ENCODE peak calls at places on chromosomes 1 and 21, in nine cellular contexts. One of them, this sample, is unnamed.

GRCh38 chr1:34113887-34114286 is 51.1 kb downstream of the CSMD2 start:
- DNase-seq in activated B cell treated with CpG ODN at 0.5 μM for 24 hours: no peak
- DNase-seq in osteocyte: no peak
- DNase-seq in HFFc6: peak; percentile 30
- DNase-seq in mammary epithelial cell: peak; percentile 1
- DNase-seq in dorsolateral prefrontal cortex: no peak
- DNase-seq in foreskin fibroblast: peak; percentile 41
- DNase-seq in brain microvascular endothelial cell: peak; percentile 1
- DNase-seq in RWPE1: peak; percentile 19
- DNase-seq in this sample: no peak

GRCh38 chr1:224644553-224645154 is 28.5 kb downstream of the CNIH3 start:
- DNase-seq in foreskin fibroblast: peak; percentile 73
- DNase-seq in brain microvascular endothelial cell: peak; percentile 41
- DNase-seq in osteocyte: no peak
- DNase-seq in HFFc6: peak; percentile 60
- DNase-seq in activated B cell treated with CpG ODN at 0.5 μM for 24 hours: peak; percentile 18
- DNase-seq in mammary epithelial cell: peak; percentile 48
- DNase-seq in dorsolateral prefrontal cortex: peak; percentile 25
- DNase-seq in RWPE1: peak; percentile 54
- DNase-seq in this sample: peak; percentile 29

GRCh38 chr1:204506969-204507316 is 9.3 kb upstream of the MDM4 start:
- DNase-seq in RWPE1: peak; percentile 74
- DNase-seq in activated B cell treated with CpG ODN at 0.5 μM for 24 hours: peak; percentile 66
- DNase-seq in mammary epithelial cell: peak; percentile 86
- DNase-seq in dorsolateral prefrontal cortex: peak; percentile 74
- DNase-seq in osteocyte: peak; percentile 94
- DNase-seq in HFFc6: peak; percentile 85
- DNase-seq in brain microvascular endothelial cell: peak; percentile 93
- DNase-seq in foreskin fibroblast: peak; percentile 92
- DNase-seq in this sample: peak; percentile 79

GRCh38 chr1:109617291-109617801 is 2.1 kb downstream of the GNAT2 start:
- DNase-seq in brain microvascular endothelial cell: peak; percentile 92
- DNase-seq in osteocyte: no peak
- DNase-seq in foreskin fibroblast: peak; percentile 93
- DNase-seq in dorsolateral prefrontal cortex: no peak
- DNase-seq in HFFc6: peak; percentile 81
- DNase-seq in mammary epithelial cell: peak; percentile 90
- DNase-seq in activated B cell treated with CpG ODN at 0.5 μM for 24 hours: no peak
- DNase-seq in RWPE1: peak; percentile 78
- DNase-seq in this sample: no peak

GRCh38 chr1:160675641-160676410 is 29.0 kb upstream of the SLAMF1 start:
- DNase-seq in activated B cell treated with CpG ODN at 0.5 μM for 24 hours: peak; percentile 60
- DNase-seq in brain microvascular endothelial cell: peak; percentile 50
- DNase-seq in HFFc6: peak; percentile 51
- DNase-seq in RWPE1: peak; percentile 39
- DNase-seq in foreskin fibroblast: peak; percentile 46
- DNase-seq in mammary epithelial cell: peak; percentile 41
- DNase-seq in osteocyte: no peak
- DNase-seq in dorsolateral prefrontal cortex: peak; percentile 51
- DNase-seq in this sample: peak; percentile 60

GRCh38 chr1:54379481-54380284 is 26.5 kb downstream of the SSBP3 start:
- DNase-seq in osteocyte: no peak
- DNase-seq in activated B cell treated with CpG ODN at 0.5 μM for 24 hours: no peak
- DNase-seq in HFFc6: no peak
- DNase-seq in mammary epithelial cell: no peak
- DNase-seq in brain microvascular endothelial cell: no peak
- DNase-seq in RWPE1: no peak
- DNase-seq in dorsolateral prefrontal cortex: no peak
- DNase-seq in foreskin fibroblast: no peak
- DNase-seq in this sample: no peak

GRCh38 chr1:112673589-112674439 is 645 bp upstream of the MOV10 start:
- DNase-seq in activated B cell treated with CpG ODN at 0.5 μM for 24 hours: no peak
- DNase-seq in HFFc6: peak; percentile 60
- DNase-seq in osteocyte: no peak
- DNase-seq in mammary epithelial cell: peak; percentile 47
- DNase-seq in brain microvascular endothelial cell: peak; percentile 66
- DNase-seq in dorsolateral prefrontal cortex: no peak
- DNase-seq in RWPE1: peak; percentile 20
- DNase-seq in foreskin fibroblast: peak; percentile 87
- DNase-seq in this sample: no peak

GRCh38 chr1:228400692-228401454 is 5.8 kb downstream of the TRIM11 start:
- DNase-seq in RWPE1: no peak
- DNase-seq in HFFc6: no peak
- DNase-seq in foreskin fibroblast: no peak
- DNase-seq in brain microvascular endothelial cell: no peak
- DNase-seq in activated B cell treated with CpG ODN at 0.5 μM for 24 hours: no peak
- DNase-seq in dorsolateral prefrontal cortex: no peak
- DNase-seq in osteocyte: no peak
- DNase-seq in mammary epithelial cell: no peak
- DNase-seq in this sample: no peak

GRCh38 chr1:196877964-196878363 is 9.9 kb upstream of the CFHR4 start:
- DNase-seq in foreskin fibroblast: peak; percentile 51
- DNase-seq in osteocyte: no peak
- DNase-seq in HFFc6: no peak
- DNase-seq in brain microvascular endothelial cell: no peak
- DNase-seq in activated B cell treated with CpG ODN at 0.5 μM for 24 hours: no peak
- DNase-seq in RWPE1: peak; percentile 25
- DNase-seq in dorsolateral prefrontal cortex: peak; percentile 7
- DNase-seq in mammary epithelial cell: no peak
- DNase-seq in this sample: no peak
- TF ChIP-seq CTCF in foreskin fibroblast: no peak
- TF ChIP-seq CTCF in osteocyte: no peak
- TF ChIP-seq CTCF in HFFc6: no peak
- TF ChIP-seq CTCF in brain microvascular endothelial cell: peak; percentile 13
- TF ChIP-seq CTCF in activated B cell treated with CpG ODN at 0.5 μM for 24 hours: no peak
- TF ChIP-seq CTCF in RWPE1: peak; percentile 7
- TF ChIP-seq CTCF in dorsolateral prefrontal cortex: no peak
- TF ChIP-seq CTCF in mammary epithelial cell: no peak
- TF ChIP-seq CTCF in this sample: no peak

DNA sequence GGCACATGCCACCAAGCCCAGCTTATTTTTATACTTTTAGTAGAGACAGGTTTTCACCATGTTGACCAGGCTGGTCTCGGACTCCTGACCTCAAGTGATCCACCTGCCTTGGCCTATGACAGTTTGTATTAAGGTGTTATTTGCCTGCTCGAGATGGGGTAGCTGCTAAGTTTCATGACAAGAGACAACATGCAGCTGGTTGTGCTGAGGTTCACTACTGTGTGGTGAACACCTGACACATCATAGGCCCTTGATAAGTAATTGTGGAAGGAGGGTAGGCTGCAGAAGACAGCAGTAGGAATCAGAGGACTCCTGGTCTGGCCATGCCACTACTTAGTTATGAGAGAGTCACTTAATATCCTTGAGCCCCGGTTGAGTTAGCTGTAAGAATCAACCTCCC is 46.2 kb downstream of the PLPP3 start:
- DNase-seq in mammary epithelial cell: no peak
- DNase-seq in osteocyte: no peak
- DNase-seq in HFFc6: no peak
- DNase-seq in dorsolateral prefrontal cortex: no peak
- DNase-seq in brain microvascular endothelial cell: no peak
- DNase-seq in foreskin fibroblast: no peak
- DNase-seq in activated B cell treated with CpG ODN at 0.5 μM for 24 hours: no peak
- DNase-seq in RWPE1: no peak
- DNase-seq in this sample: no peak
- TF ChIP-seq CTCF in mammary epithelial cell: no peak
- TF ChIP-seq CTCF in osteocyte: no peak
- TF ChIP-seq CTCF in HFFc6: no peak
- TF ChIP-seq CTCF in dorsolateral prefrontal cortex: no peak
- TF ChIP-seq CTCF in brain microvascular endothelial cell: no peak
- TF ChIP-seq CTCF in foreskin fibroblast: no peak
- TF ChIP-seq CTCF in activated B cell treated with CpG ODN at 0.5 μM for 24 hours: no peak
- TF ChIP-seq CTCF in RWPE1: no peak
- TF ChIP-seq CTCF in this sample: no peak

DNA sequence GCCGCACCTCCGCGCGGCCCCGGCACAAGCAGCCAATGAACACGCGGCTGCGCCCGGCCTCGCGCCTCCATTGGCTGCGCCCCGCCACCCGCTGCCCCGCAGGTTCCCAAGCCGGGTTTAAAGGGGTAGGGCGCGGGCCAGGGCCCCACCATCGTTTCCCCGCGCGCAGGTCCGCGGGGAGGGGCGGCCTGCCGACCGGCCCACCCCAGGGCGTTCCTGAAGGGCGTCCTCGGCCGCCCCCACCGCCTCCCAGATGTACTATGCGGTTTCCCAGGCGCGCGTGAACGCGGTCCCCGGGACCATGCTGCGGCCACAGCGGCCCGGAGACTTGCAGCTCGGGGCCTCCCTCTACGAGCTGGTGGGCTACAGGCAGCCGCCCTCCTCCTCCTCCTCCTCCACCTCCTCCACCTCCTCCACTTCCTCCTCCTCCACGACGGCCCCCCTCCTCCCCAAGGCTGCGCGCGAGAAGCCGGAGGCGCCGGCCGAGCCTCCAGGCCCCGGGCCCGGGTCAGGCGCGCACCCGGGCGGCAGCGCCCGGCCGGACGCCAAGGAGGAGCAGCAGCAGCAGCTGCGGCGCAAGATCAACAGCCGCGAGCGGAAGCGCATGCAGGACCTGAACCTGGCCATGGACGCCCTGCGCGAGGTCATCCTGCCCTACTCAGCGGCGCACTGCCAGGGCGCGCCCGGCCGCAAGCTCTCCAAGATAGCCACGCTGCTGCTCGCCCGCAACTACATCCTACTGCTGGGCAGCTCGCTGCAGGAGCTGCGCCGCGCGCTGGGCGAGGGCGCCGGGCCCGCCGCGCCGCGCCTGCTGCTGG is at the start of gene OLIG1:
- DNase-seq in brain microvascular endothelial cell: no peak
- DNase-seq in HFFc6: no peak
- DNase-seq in dorsolateral prefrontal cortex: peak; percentile 76
- DNase-seq in foreskin fibroblast: peak; percentile 34
- DNase-seq in osteocyte: no peak
- DNase-seq in mammary epithelial cell: peak; percentile 32
- DNase-seq in RWPE1: peak; percentile 31
- DNase-seq in activated B cell treated with CpG ODN at 0.5 μM for 24 hours: no peak
- DNase-seq in this sample: no peak
- TF ChIP-seq CTCF in brain microvascular endothelial cell: no peak
- TF ChIP-seq CTCF in HFFc6: no peak
- TF ChIP-seq CTCF in dorsolateral prefrontal cortex: no peak
- TF ChIP-seq CTCF in foreskin fibroblast: no peak
- TF ChIP-seq CTCF in osteocyte: no peak
- TF ChIP-seq CTCF in mammary epithelial cell: no peak
- TF ChIP-seq CTCF in RWPE1: no peak
- TF ChIP-seq CTCF in activated B cell treated with CpG ODN at 0.5 μM for 24 hours: no peak
- TF ChIP-seq CTCF in this sample: no peak

GRCh38 chr21:39047046-39047445 is 136.2 kb downstream of the PSMG1 start:
- DNase-seq in RWPE1: no peak
- DNase-seq in osteocyte: peak; percentile 54
- DNase-seq in dorsolateral prefrontal cortex: no peak
- DNase-seq in foreskin fibroblast: no peak
- DNase-seq in activated B cell treated with CpG ODN at 0.5 μM for 24 hours: no peak
- DNase-seq in HFFc6: no peak
- DNase-seq in brain microvascular endothelial cell: no peak
- DNase-seq in mammary epithelial cell: no peak
- DNase-seq in this sample: no peak
- TF ChIP-seq CTCF in RWPE1: no peak
- TF ChIP-seq CTCF in osteocyte: no peak
- TF ChIP-seq CTCF in dorsolateral prefrontal cortex: no peak
- TF ChIP-seq CTCF in foreskin fibroblast: no peak
- TF ChIP-seq CTCF in activated B cell treated with CpG ODN at 0.5 μM for 24 hours: no peak
- TF ChIP-seq CTCF in HFFc6: no peak
- TF ChIP-seq CTCF in brain microvascular endothelial cell: no peak
- TF ChIP-seq CTCF in mammary epithelial cell: no peak
- TF ChIP-seq CTCF in this sample: no peak

GRCh38 chr1:18108313-18109057 is 887 bp downstream of the IGSF21 start:
- DNase-seq in mammary epithelial cell: no peak
- DNase-seq in HFFc6: no peak
- DNase-seq in osteocyte: no peak
- DNase-seq in foreskin fibroblast: no peak
- DNase-seq in dorsolateral prefrontal cortex: no peak
- DNase-seq in RWPE1: no peak
- DNase-seq in brain microvascular endothelial cell: no peak
- DNase-seq in activated B cell treated with CpG ODN at 0.5 μM for 24 hours: no peak
- DNase-seq in this sample: no peak

GRCh38 chr1:18110968-18111367 is 3.4 kb downstream of the IGSF21 start:
- DNase-seq in dorsolateral prefrontal cortex: peak; percentile 60
- DNase-seq in foreskin fibroblast: peak; percentile 7
- DNase-seq in brain microvascular endothelial cell: no peak
- DNase-seq in HFFc6: no peak
- DNase-seq in RWPE1: no peak
- DNase-seq in mammary epithelial cell: no peak
- DNase-seq in activated B cell treated with CpG ODN at 0.5 μM for 24 hours: no peak
- DNase-seq in osteocyte: no peak
- DNase-seq in this sample: no peak

GRCh38 chr1:18110598-18110939 is 3.0 kb downstream of the IGSF21 start:
- DNase-seq in dorsolateral prefrontal cortex: no peak
- DNase-seq in HFFc6: no peak
- DNase-seq in activated B cell treated with CpG ODN at 0.5 μM for 24 hours: no peak
- DNase-seq in RWPE1: no peak
- DNase-seq in brain microvascular endothelial cell: no peak
- DNase-seq in foreskin fibroblast: no peak
- DNase-seq in osteocyte: no peak
- DNase-seq in mammary epithelial cell: no peak
- DNase-seq in this sample: no peak

GRCh38 chr1:18109058-18109755 is 1.6 kb downstream of the IGSF21 start:
- DNase-seq in mammary epithelial cell: no peak
- DNase-seq in foreskin fibroblast: peak; percentile 12
- DNase-seq in activated B cell treated with CpG ODN at 0.5 μM for 24 hours: no peak
- DNase-seq in RWPE1: no peak
- DNase-seq in brain microvascular endothelial cell: no peak
- DNase-seq in HFFc6: no peak
- DNase-seq in dorsolateral prefrontal cortex: no peak
- DNase-seq in osteocyte: no peak
- DNase-seq in this sample: no peak

GRCh38 chr1:18109756-18110597 is 2.4 kb downstream of the IGSF21 start:
- DNase-seq in activated B cell treated with CpG ODN at 0.5 μM for 24 hours: no peak
- DNase-seq in HFFc6: no peak
- DNase-seq in osteocyte: no peak
- DNase-seq in mammary epithelial cell: no peak
- DNase-seq in RWPE1: no peak
- DNase-seq in dorsolateral prefrontal cortex: peak; percentile 77
- DNase-seq in foreskin fibroblast: peak; percentile 31
- DNase-seq in brain microvascular endothelial cell: no peak
- DNase-seq in this sample: no peak
- TF ChIP-seq CTCF in activated B cell treated with CpG ODN at 0.5 μM for 24 hours: no peak
- TF ChIP-seq CTCF in HFFc6: peak; percentile 32
- TF ChIP-seq CTCF in osteocyte: peak; percentile 22
- TF ChIP-seq CTCF in mammary epithelial cell: no peak
- TF ChIP-seq CTCF in RWPE1: no peak
- TF ChIP-seq CTCF in dorsolateral prefrontal cortex: peak; percentile 60
- TF ChIP-seq CTCF in foreskin fibroblast: no peak
- TF ChIP-seq CTCF in brain microvascular endothelial cell: no peak
- TF ChIP-seq CTCF in this sample: no peak